ENCODE peak calls at places on chromosome X, in nine cellular contexts. I, A, S, Y, X, K, P, T and E are unnamed samples.
A peak's percentile ranks its signal among the peaks of the same experiment; 100 is the strongest.

GRCh38 chrX:150763810-150764209 is 70.6 kb downstream of the MTMR1 start:
- DNase-seq in I (no peak), A (no peak), S (no peak), Y (no peak), X (no peak), K (no peak), P (no peak), T (no peak), E (no peak)

GRCh38 chrX:52852110-52852872 is 15.6 kb downstream of the XAGE3 start:
- DNase-seq in I (no peak), A (no peak), S (no peak), Y (no peak), X (no peak), K (peak; percentile 9), P (no peak), T (no peak), E (no peak)

GRCh38 chrX:136954930-136955329 is 74.4 kb upstream of the RBMX start:
- DNase-seq in I (no peak), A (no peak), S (peak; percentile 17), Y (no peak), X (no peak), K (peak; percentile 17), P (no peak), T (no peak), E (peak; percentile 37)

GRCh38 chrX:153723351-153724251 is 586 bp downstream of the BCAP31 start:
- DNase-seq in I (peak; percentile 14), A (peak; percentile 64), S (peak; percentile 64), Y (no peak), X (no peak), K (no peak), P (no peak), T (peak; percentile 35), E (peak; percentile 72)

GRCh38 chrX:18422325-18422724 is 3.1 kb upstream of the CDKL5 start:
- DNase-seq in I (no peak), A (no peak), S (no peak), Y (no peak), X (peak; percentile 31), K (peak; percentile 80), P (peak; percentile 61), T (no peak), E (peak; percentile 7)

GRCh38 chrX:96182366-96182765 is 502.3 kb upstream of the DIAPH2 start:
- DNase-seq in I (no peak), A (no peak), S (no peak), Y (peak; percentile 62), X (no peak), K (peak; percentile 33), P (no peak), T (no peak), E (peak; percentile 17)

GRCh38 chrX:136251042-136251991 is at the start of gene MAP7D3:
- DNase-seq in I (peak; percentile 40), A (peak; percentile 41), S (peak; percentile 75), Y (peak; percentile 70), X (no peak), K (peak; percentile 57), P (peak; percentile 2), T (peak; percentile 57), E (peak; percentile 58)

GRCh38 chrX:64191281-64192010 is 14.1 kb downstream of the AMER1 start:
- DNase-seq in I (no peak), A (no peak), S (no peak), Y (no peak), X (peak; percentile 59), K (no peak), P (no peak), T (no peak), E (no peak)

GRCh38 chrX:74523870-74524735 is 90.3 kb downstream of the RLIM start:
- DNase-seq in I (no peak), A (no peak), S (no peak), Y (no peak), X (no peak), K (no peak), P (no peak), T (no peak), E (no peak)

GRCh38 chrX:1686642-1687041 is 71.8 kb downstream of the ASMT start:
- DNase-seq in I (no peak), A (no peak), S (no peak), Y (no peak), X (no peak), K (no peak), P (no peak), T (no peak), E (no peak)

GRCh38 chrX:105190252-105190853 is 30.1 kb downstream of the TEX13A start:
- DNase-seq in I (no peak), A (no peak), S (peak; percentile 26), Y (peak; percentile 41), X (no peak), K (peak; percentile 5), P (no peak), T (no peak), E (peak; percentile 21)

GRCh38 chrX:37746951-37747350 is 32.9 kb upstream of the CYBB start:
- DNase-seq in I (no peak), A (no peak), S (no peak), Y (no peak), X (no peak), K (no peak), P (no peak), T (no peak), E (no peak)

GRCh38 chrX:14819766-14820165 is 53.1 kb downstream of the FANCB start:
- DNase-seq in I (no peak), A (no peak), S (no peak), Y (no peak), X (no peak), K (no peak), P (no peak), T (no peak), E (no peak)

GRCh38 chrX:29478336-29479069 is 736.9 kb upstream of the MAGEB2 start:
- DNase-seq in I (no peak), A (no peak), S (no peak), Y (peak; percentile 41), X (no peak), K (peak; percentile 47), P (no peak), T (no peak), E (no peak)

GRCh38 chrX:107714196-107714811 is 61.3 kb downstream of the TSC22D3 start:
- DNase-seq in I (no peak), A (peak; percentile 8), S (peak; percentile 56), Y (no peak), X (no peak), K (no peak), P (no peak), T (no peak), E (no peak)

GRCh38 chrX:23292979-23293651 is 41.5 kb upstream of the PTCHD1 start:
- DNase-seq in I (no peak), A (no peak), S (no peak), Y (no peak), X (no peak), K (no peak), P (no peak), T (no peak), E (no peak)

GRCh38 chrX:69506617-69507499 is 2.7 kb downstream of the NALF2 start:
- DNase-seq in I (no peak), A (no peak), S (no peak), Y (no peak), X (no peak), K (no peak), P (no peak), T (no peak), E (no peak)

GRCh38 chrX:31931225-31931624 is 859.4 kb upstream of the FTHL17 start:
- DNase-seq in I (no peak), A (no peak), S (no peak), Y (no peak), X (no peak), K (no peak), P (no peak), T (no peak), E (no peak)

GRCh38 chrX:68894142-68894512 is 65.3 kb downstream of the EFNB1 start:
- DNase-seq in I (no peak), A (no peak), S (no peak), Y (no peak), X (no peak), K (no peak), P (no peak), T (no peak), E (no peak)

GRCh38 chrX:112147206-112147605 is 64.6 kb upstream of the TRPC5 start:
- DNase-seq in I (no peak), A (no peak), S (no peak), Y (peak; percentile 13), X (no peak), K (peak; percentile 1), P (no peak), T (no peak), E (no peak)

GRCh38 chrX:103565752-103566151 is 19.6 kb upstream of the TCEAL4 start:
- DNase-seq in I (no peak), A (no peak), S (no peak), Y (no peak), X (no peak), K (no peak), P (peak; percentile 1), T (no peak), E (no peak)

GRCh38 chrX:13092455-13092941 is 48.1 kb upstream of the FAM9C start:
- DNase-seq in I (peak; percentile 47), A (peak; percentile 50), S (peak; percentile 86), Y (no peak), X (no peak), K (no peak), P (no peak), T (peak; percentile 71), E (no peak)

GRCh38 chrX:140440891-140441290 is 64.0 kb downstream of the SOX3 start:
- DNase-seq in I (no peak), A (no peak), S (no peak), Y (peak; percentile 23), X (no peak), K (no peak), P (no peak), T (no peak), E (no peak)

GRCh38 chrX:110384490-110384889 is 25.8 kb downstream of the RTL9 start:
- DNase-seq in I (no peak), A (no peak), S (no peak), Y (no peak), X (no peak), K (no peak), P (no peak), T (no peak), E (no peak)

GRCh38 chrX:12974797-12975669 is at the start of gene TMSB4X:
- DNase-seq in I (peak; percentile 68), A (peak; percentile 71), S (peak; percentile 83), Y (peak; percentile 81), X (peak; percentile 88), K (peak; percentile 84), P (peak; percentile 5), T (peak; percentile 84), E (peak; percentile 65)

GRCh38 chrX:22800806-22801205 is 199.0 kb upstream of the DDX53 start:
- DNase-seq in I (no peak), A (no peak), S (no peak), Y (no peak), X (no peak), K (peak; percentile 4), P (no peak), T (no peak), E (peak; percentile 0)

GRCh38 chrX:100880368-100880767 is 6.2 kb upstream of the NOX1 start:
- DNase-seq in I (no peak), A (no peak), S (no peak), Y (no peak), X (no peak), K (no peak), P (no peak), T (no peak), E (no peak)